ENCODE peak calls at places on chromosomes 4 and X, in six cellular contexts. U, S, D, C, M and E are unnamed samples.

GRCh38 chr4:69470561-69470960 is 25.1 kb downstream of the UGT2B4 start:
- DNase-seq in U (no peak), D (peak; percentile 6), C (no peak), S (no peak), M (no peak), E (peak; percentile 7)

GRCh38 chrX:96700625-96701024 is 16.0 kb downstream of the DIAPH2 start:
- DNase-seq in D (no peak), S (no peak), U (no peak), C (no peak), M (no peak), E (no peak)

GRCh38 chr4:54484361-54484760 is 173.4 kb upstream of the KIT start:
- DNase-seq in S (peak; percentile 18), D (no peak), U (no peak), C (no peak), M (no peak), E (no peak)

GRCh38 chr4:2409381-2409783 is 9.1 kb downstream of the ZFYVE28 start:
- DNase-seq in M (no peak), D (no peak), S (no peak), C (no peak), U (no peak), E (no peak)

GRCh38 chr4:4594531-4594930 is 52.7 kb upstream of the STX18 start:
- DNase-seq in D (no peak), U (no peak), C (no peak), M (no peak), S (no peak), E (no peak)

GRCh38 chr4:100736651-100737450 is 219.0 kb upstream of the EMCN start:
- DNase-seq in D (no peak), S (peak; percentile 88), C (peak; percentile 30), M (no peak), U (no peak), E (peak; percentile 83)

GRCh38 chr4:59091376-59092142 is 1981.4 kb upstream of the IGFBP7 start:
- DNase-seq in D (no peak), S (peak; percentile 21), C (no peak), U (no peak), M (no peak), E (no peak)

GRCh38 chr4:10100734-10101216 is 15.8 kb downstream of the WDR1 start:
- DNase-seq in D (no peak), S (no peak), C (no peak), U (no peak), M (no peak), E (no peak)

GRCh38 chr4:58564695-58565094 is 1454.5 kb upstream of the IGFBP7 start:
- DNase-seq in C (no peak), S (no peak), U (no peak), M (no peak), D (no peak), E (no peak)

GRCh38 chr4:40843696-40844095 is 93.9 kb downstream of the NSUN7 start:
- DNase-seq in M (no peak), C (peak; percentile 65), U (no peak), D (no peak), S (no peak), E (no peak)

GRCh38 chr4:66927937-66928336 is 617.4 kb downstream of the CENPC start:
- DNase-seq in U (no peak), C (no peak), M (no peak), D (no peak), S (no peak), E (no peak)

GRCh38 chrX:69062493-69062892 is 102.8 kb downstream of the PJA1 start:
- DNase-seq in U (no peak), M (no peak), C (no peak), S (no peak), D (no peak), E (no peak)

GRCh38 chrX:63250253-63250868 is 100.8 kb downstream of the SPIN4 start:
- DNase-seq in C (peak; percentile 86), M (peak; percentile 56), U (peak; percentile 20), S (peak; percentile 85), D (peak; percentile 36), E (peak; percentile 80)

GRCh38 chr4:185341841-185342240 is 53.9 kb downstream of the LRP2BP start:
- DNase-seq in C (peak; percentile 93), U (no peak), M (no peak), S (no peak), D (no peak), E (no peak)

GRCh38 chr4:6992728-6993655 is 50.2 kb upstream of the TADA2B start:
- DNase-seq in D (no peak), M (no peak), S (peak; percentile 38), C (peak; percentile 48), U (no peak), E (peak; percentile 77)

GRCh38 chr4:142265536-142265935 is 580.6 kb downstream of the INPP4B start:
- DNase-seq in U (peak; percentile 46), M (peak; percentile 42), S (peak; percentile 93), C (peak; percentile 10), D (no peak), E (peak; percentile 50)

GRCh38 chrX:40065291-40066046 is 32.3 kb downstream of the BCOR start:
- DNase-seq in S (no peak), M (no peak), U (no peak), D (no peak), C (no peak), E (no peak)

GRCh38 chr4:184430163-184430562 is 44.2 kb downstream of the IRF2 start:
- DNase-seq in C (no peak), S (no peak), U (no peak), M (no peak), D (no peak), E (no peak)

GRCh38 chr4:33715996-33716395 is 2528.3 kb downstream of the ARAP2 start:
- DNase-seq in U (no peak), D (no peak), C (no peak), M (no peak), S (peak; percentile 79), E (peak; percentile 53)

GRCh38 chrX:31423575-31424284 is 351.9 kb upstream of the FTHL17 start:
- DNase-seq in C (peak; percentile 27), M (no peak), D (peak; percentile 50), S (peak; percentile 51), U (no peak), E (peak; percentile 29)

GRCh38 chr4:183903021-183903760 is 1.9 kb upstream of the STOX2 start:
- DNase-seq in C (no peak), S (no peak), M (no peak), D (no peak), U (no peak), E (no peak)

GRCh38 chr4:59695355-59696053 is 1504.6 kb upstream of the ADGRL3 start:
- DNase-seq in M (no peak), U (no peak), S (no peak), C (no peak), D (no peak), E (no peak)

GRCh38 chr4:185143596-185143969 is 517 bp downstream of the SLC25A4 start:
- DNase-seq in U (peak; percentile 41), M (no peak), C (peak; percentile 46), D (peak; percentile 14), S (peak; percentile 44), E (peak; percentile 50)

GRCh38 chrX:78452356-78452755 is 124.9 kb upstream of the CYSLTR1 start:
- DNase-seq in D (no peak), M (no peak), S (peak; percentile 50), C (no peak), U (no peak), E (no peak)

GRCh38 chr4:46922205-46922604 is 13.2 kb upstream of the COX7B2 start:
- DNase-seq in M (no peak), D (no peak), C (no peak), U (no peak), S (no peak), E (no peak)

GRCh38 chr4:60201052-60201673 is 999.0 kb upstream of the ADGRL3 start:
- DNase-seq in M (peak; percentile 46), U (peak; percentile 15), C (peak; percentile 62), D (peak; percentile 33), S (peak; percentile 82), E (peak; percentile 60)

GRCh38 chrX:111507931-111508330 is 3.5 kb upstream of the SERTM2 start:
- DNase-seq in S (no peak), U (no peak), D (no peak), C (no peak), M (no peak), E (peak; percentile 83)

GRCh38 chrX:124216396-124217124 is 115.9 kb upstream of the TEX13D start:
- DNase-seq in D (no peak), M (no peak), U (no peak), C (no peak), S (no peak), E (no peak)

GRCh38 chrX:107542500-107542899 is 85.8 kb upstream of the PRPS1 start:
- DNase-seq in S (peak; percentile 48), M (no peak), C (peak; percentile 8), U (no peak), D (peak; percentile 40), E (peak; percentile 3)

GRCh38 chr4:18390655-18391369 is 369.3 kb upstream of the LCORL start:
- DNase-seq in S (no peak), C (no peak), U (no peak), M (no peak), D (no peak), E (peak; percentile 84)

GRCh38 chr4:82644731-82645126 is 82.9 kb upstream of the TMEM150C start:
- DNase-seq in S (no peak), C (no peak), M (no peak), D (no peak), U (no peak), E (no peak)

GRCh38 chr4:6032249-6033244 is 14.3 kb upstream of the C4orf50 start:
- DNase-seq in U (peak; percentile 25), S (no peak), M (no peak), D (no peak), C (no peak), E (peak; percentile 50)

GRCh38 chr4:74628808-74629616 is 165.3 kb downstream of the BTC start:
- DNase-seq in C (peak; percentile 7), M (no peak), S (peak; percentile 52), U (no peak), D (no peak), E (peak; percentile 35)

GRCh38 chr4:135240796-135241195 is 1039.2 kb upstream of the PABPC4L start:
- DNase-seq in D (no peak), M (no peak), U (no peak), S (no peak), C (no peak), E (no peak)

GRCh38 chr4:66465111-66465510 is 794.8 kb upstream of the EPHA5 start:
- DNase-seq in M (no peak), S (peak; percentile 50), C (no peak), D (no peak), U (no peak), E (no peak)

GRCh38 chr4:146114066-146114465 is 61.5 kb upstream of the LSM6 start:
- DNase-seq in C (no peak), U (no peak), M (no peak), S (no peak), D (no peak), E (no peak)

GRCh38 chr4:16775411-16776154 is 122.9 kb downstream of the LDB2 start:
- DNase-seq in C (no peak), D (no peak), M (no peak), U (no peak), S (no peak), E (no peak)